ENCODE peak calls at places on chromosomes 7 and 10, in ten cellular contexts. Y is CD8-positive, alpha-beta T cell; D is BJ; N is osteocyte; X is heart right ventricle; K is psoas muscle; W is fibroblast of the aortic adventitia; B is endothelial cell of umbilical vein; S is left ventricle myocardium inferior; L is Calu3. V is an unnamed sample.

GRCh38 chr7:55641273-55641691 is 69.0 kb upstream of the VOPP1 start:
- DNase-seq in D (peak), B (peak), X (no peak), W (peak), Y (peak), N (no peak), S (no peak), L (peak), K (no peak), V (peak)

GRCh38 chr7:31058122-31058521 is 6.0 kb downstream of the ADCYAP1R1 start:
- DNase-seq in S (no peak), L (peak), Y (no peak), D (no peak), K (peak), X (no peak), N (no peak), W (no peak), B (no peak), V (no peak)

GRCh38 chr10:20890009-20890408 is 7.1 kb downstream of the NEBL start:
- DNase-seq in X (no peak), D (no peak), N (no peak), L (no peak), B (no peak), Y (no peak), W (no peak), K (no peak), S (no peak), V (no peak)

GRCh38 chr7:44377681-44378421 is 52.5 kb upstream of the CAMK2B start:
- DNase-seq in X (no peak), W (no peak), B (no peak), N (no peak), S (no peak), K (no peak), Y (no peak), D (no peak), L (no peak), V (no peak)

GRCh38 chr10:102651455-102652169 is 7.3 kb downstream of the TRIM8 start:
- DNase-seq in D (no peak), S (no peak), B (no peak), Y (no peak), K (peak), L (no peak), X (no peak), N (no peak), W (no peak), V (no peak)

GRCh38 chr7:24923172-24923865 is 56.7 kb downstream of the OSBPL3 start:
- DNase-seq in N (no peak), Y (no peak), B (no peak), W (no peak), X (no peak), K (no peak), S (no peak), L (no peak), D (no peak), V (no peak)

GRCh38 chr7:69439636-69440325 is 158.5 kb upstream of the AUTS2 start:
- DNase-seq in S (no peak), L (no peak), Y (no peak), K (no peak), N (no peak), W (no peak), D (no peak), X (no peak), B (no peak), V (no peak)

GRCh38 chr7:126574276-126574675 is 678.5 kb downstream of the GRM8 start:
- DNase-seq in W (peak), X (no peak), L (no peak), S (no peak), B (no peak), N (no peak), D (no peak), K (no peak), Y (no peak), V (no peak)

GRCh38 chr10:570631-571565 is 118.6 kb downstream of the DIP2C start:
- DNase-seq in S (no peak), Y (no peak), L (no peak), D (no peak), K (no peak), N (no peak), X (no peak), B (no peak), W (no peak), V (no peak)

GRCh38 chr10:86071145-86071544 is 295.4 kb downstream of the GRID1 start:
- DNase-seq in B (no peak), W (no peak), N (peak), L (no peak), S (no peak), X (no peak), D (no peak), K (no peak), Y (no peak), V (no peak)

DNA sequence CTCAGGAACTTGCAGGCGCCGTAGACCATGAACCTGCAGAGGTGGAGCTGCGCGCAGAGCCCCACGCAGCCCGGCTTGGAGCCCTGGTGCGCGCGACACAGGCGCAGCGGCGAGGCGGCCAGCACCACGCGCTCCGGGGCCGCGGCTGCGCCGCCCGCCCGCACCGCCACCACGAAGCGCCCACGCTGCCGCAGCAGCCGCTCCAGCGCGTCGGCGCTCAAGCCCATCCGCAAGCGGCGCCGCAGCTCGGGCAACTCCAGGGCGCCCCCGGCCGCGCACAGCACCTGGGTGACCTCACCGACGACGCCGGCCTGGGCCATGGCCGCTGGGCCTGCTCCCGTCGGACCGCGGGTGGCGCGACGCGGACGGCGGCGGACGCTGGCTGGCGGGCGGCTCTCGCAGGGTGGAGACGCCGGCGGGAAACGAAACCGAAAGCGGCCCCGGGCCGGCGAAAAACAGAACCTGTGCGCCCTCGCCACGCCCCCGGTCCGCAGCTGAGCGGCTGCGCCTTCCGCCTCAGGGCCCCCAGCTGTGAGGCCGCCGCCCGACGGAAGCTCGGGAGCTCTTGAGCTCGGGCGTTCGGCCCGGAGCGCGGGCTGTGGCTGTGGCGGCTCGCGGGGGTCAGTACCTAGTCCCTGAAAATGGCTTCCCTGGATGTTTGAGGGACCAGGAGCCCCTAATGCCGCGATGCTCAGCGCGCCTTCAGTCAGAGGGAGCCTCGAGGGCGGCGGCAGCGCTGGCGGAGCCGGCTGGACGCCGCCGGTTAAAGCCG is at the start of gene PARP12:
- DNase-seq in K (peak), D (no peak), B (peak), S (peak), N (peak), W (peak), Y (peak), L (peak), X (peak), V (peak)
- TF ChIP-seq CTCF in K (no peak), D (no peak), B (no peak), S (peak), N (no peak), W (no peak), Y (no peak), L (no peak), X (no peak), V (no peak)

DNA sequence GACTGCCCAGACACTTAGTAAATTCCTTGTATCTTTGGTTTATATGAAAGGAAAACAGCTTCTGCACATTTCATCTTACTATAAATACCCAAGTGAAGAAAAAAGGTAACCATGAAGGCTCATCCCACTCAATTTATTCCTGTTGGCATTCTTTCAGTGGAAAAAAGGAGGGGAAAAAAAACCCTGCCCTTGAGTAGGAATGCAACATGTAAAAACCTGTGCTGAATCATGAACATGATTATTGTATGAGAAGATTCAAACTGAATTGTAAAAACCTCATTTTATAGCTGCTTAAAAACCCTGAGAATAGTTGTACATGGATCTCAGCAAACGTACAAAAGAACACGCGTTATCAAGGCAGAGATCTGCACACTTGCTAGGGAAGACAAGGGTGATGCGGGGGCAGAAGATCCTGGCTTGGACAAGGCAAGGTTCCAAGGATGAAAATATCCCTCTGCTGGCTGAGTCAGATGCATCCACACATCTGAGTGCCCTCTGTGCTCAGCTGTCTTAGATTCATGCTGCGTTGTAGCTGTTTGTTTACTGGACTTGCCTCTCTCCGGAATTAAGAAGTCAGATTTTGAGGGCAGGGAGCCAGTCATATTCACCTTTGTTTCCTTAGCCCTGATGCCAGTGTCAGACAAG is 658.2 kb downstream of the PARD3 start:
- DNase-seq in N (no peak), Y (no peak), K (no peak), B (no peak), D (peak), L (no peak), W (peak), X (no peak), S (no peak), V (no peak)
- TF ChIP-seq CTCF in N (no peak), Y (no peak), K (peak), B (no peak), D (peak), L (no peak), W (peak), X (peak), S (peak), V (no peak)

DNA sequence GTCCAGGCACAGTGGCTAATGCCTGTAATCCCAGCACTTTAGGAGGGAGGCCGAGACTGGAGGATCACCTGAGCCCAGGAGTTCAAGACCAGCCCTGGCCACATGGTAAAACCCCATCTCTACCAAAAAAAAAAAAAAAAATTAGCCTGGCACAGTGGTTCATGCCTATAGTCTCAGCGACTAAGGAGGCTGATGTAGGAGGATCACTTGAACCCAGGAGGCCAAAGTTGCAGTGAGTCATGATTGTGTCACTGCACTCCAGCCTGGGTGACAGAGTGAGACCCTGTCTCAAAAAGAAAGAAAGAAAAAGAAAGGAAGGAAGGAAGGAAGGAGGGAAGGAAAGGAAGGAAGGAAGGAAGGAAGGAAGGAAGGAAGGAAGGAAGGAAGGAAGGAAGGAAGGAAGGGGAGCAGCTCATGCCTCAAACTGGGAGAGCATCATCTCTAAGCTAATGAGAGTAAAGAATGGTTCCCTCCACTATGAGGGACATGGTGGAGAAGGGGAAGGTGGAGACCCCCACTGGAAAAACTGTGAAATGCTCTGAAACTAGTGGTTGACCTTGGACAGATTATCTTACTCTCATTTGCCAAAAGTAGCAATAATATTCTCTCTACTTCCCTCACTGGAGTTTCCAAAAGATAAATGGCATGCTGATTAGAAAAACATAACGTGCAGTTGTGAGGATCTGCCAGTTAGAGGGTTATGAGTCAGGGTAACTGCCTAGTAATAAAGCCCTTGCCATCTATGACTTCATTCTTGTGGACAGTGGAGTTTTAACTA is 16.8 kb downstream of the GIMAP5 start:
- DNase-seq in L (no peak), Y (no peak), W (no peak), D (no peak), K (no peak), X (no peak), N (no peak), S (no peak), B (peak), V (no peak)
- TF ChIP-seq CTCF in L (no peak), Y (no peak), W (no peak), D (no peak), K (peak), X (peak), N (peak), S (peak), B (peak), V (no peak)

DNA sequence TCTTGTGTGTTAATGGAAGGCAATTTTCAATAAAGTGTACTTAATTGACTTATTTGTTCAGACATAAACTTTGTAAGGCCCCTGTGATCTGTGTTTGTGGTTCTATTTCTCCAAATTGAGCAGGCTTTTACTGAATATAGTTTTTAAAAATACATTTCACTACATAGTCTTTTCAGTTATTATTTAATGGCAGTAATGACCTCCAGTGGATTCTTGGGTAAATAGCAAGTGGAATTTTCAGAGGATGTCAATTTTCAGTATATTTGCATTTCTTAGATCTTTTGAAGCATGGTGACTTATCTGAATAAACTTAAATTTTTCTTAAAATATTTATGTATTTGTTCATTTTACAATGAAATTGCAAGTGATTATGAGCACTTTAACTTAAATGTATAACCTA is 203.1 kb upstream of the PCLO start:
- DNase-seq in D (no peak), Y (no peak), X (no peak), B (peak), L (no peak), N (no peak), S (no peak), W (peak), K (no peak), V (no peak)
- TF ChIP-seq CTCF in D (peak), Y (no peak), X (peak), B (no peak), L (no peak), N (peak), S (no peak), W (peak), K (no peak), V (no peak)

GRCh38 chr10:119162693-119163092 is 2.8 kb downstream of the SFXN4 start:
- DNase-seq in K (no peak), B (no peak), S (no peak), L (no peak), X (no peak), Y (no peak), W (no peak), D (no peak), N (no peak), V (no peak)

GRCh38 chr10:119162121-119162520 is 3.4 kb downstream of the SFXN4 start:
- DNase-seq in S (no peak), K (no peak), W (no peak), N (no peak), L (no peak), Y (no peak), B (no peak), X (no peak), D (no peak), V (no peak)

GRCh38 chr10:119159332-119159731 is 6.2 kb downstream of the SFXN4 start:
- DNase-seq in N (no peak), K (no peak), S (no peak), D (no peak), B (no peak), X (no peak), W (no peak), L (no peak), Y (no peak), V (no peak)

GRCh38 chr10:119165171-119166110 is at the start of gene SFXN4:
- DNase-seq in N (peak), B (peak), S (peak), Y (peak), X (peak), K (peak), D (no peak), L (peak), W (peak), V (peak)

GRCh38 chr10:119161680-119162079 is 3.8 kb downstream of the SFXN4 start:
- DNase-seq in W (peak), D (no peak), Y (no peak), K (no peak), L (no peak), S (no peak), B (no peak), X (no peak), N (no peak), V (no peak)
- TF ChIP-seq CTCF in W (peak), D (no peak), Y (no peak), K (no peak), L (no peak), S (peak), B (no peak), X (no peak), N (no peak), V (no peak)

GRCh38 chr10:98487692-98488091 is 41.0 kb upstream of the HPS1 start:
- DNase-seq in K (no peak), Y (no peak), B (no peak), S (no peak), N (no peak), L (no peak), D (no peak), X (no peak), W (no peak), V (no peak)
- TF ChIP-seq CTCF in K (no peak), Y (no peak), B (no peak), S (no peak), N (no peak), L (no peak), D (no peak), X (no peak), W (no peak), V (no peak)

GRCh38 chr7:27739914-27740448 is at the start of gene TAX1BP1:
- DNase-seq in W (peak), L (peak), S (peak), K (peak), Y (peak), X (peak), D (peak), N (peak), B (peak), V (peak)
- TF ChIP-seq CTCF in W (no peak), L (no peak), S (no peak), K (no peak), Y (no peak), X (no peak), D (no peak), N (no peak), B (no peak), V (no peak)